ENCODE peak calls at places on chromosomes 7 and 10, in four cellular contexts. I is Peyer's patch, B is A549, G is adrenal gland. X is an unnamed sample.

GRCh38 chr10:3975016-3975415 is 190.0 kb upstream of the KLF6 start:
- DNase-seq in I (no peak), B (no peak), G (no peak), X (no peak)

GRCh38 chr10:19952611-19953010 is 136.4 kb downstream of the PLXDC2 start:
- DNase-seq in I (no peak), B (no peak), G (no peak), X (no peak)

GRCh38 chr10:21926358-21926890 is 77.1 kb downstream of the DNAJC1 start:
- DNase-seq in I (no peak), B (peak; percentile 9), G (no peak), X (no peak)

GRCh38 chr10:91144961-91145360 is 75.5 kb upstream of the PCGF5 start:
- DNase-seq in I (no peak), B (no peak), G (no peak), X (no peak)

GRCh38 chr7:1460757-1461639 is 1.7 kb upstream of the MICALL2 start:
- DNase-seq in I (peak; percentile 85), B (peak; percentile 50), G (peak; percentile 88), X (peak; percentile 49)

GRCh38 chr7:78437118-78437517 is 638.5 kb downstream of the PHTF2 start:
- DNase-seq in I (no peak), B (no peak), G (no peak), X (no peak)

GRCh38 chr10:19328582-19328981 is 280.0 kb downstream of the MALRD1 start:
- DNase-seq in I (no peak), B (no peak), G (no peak), X (no peak)

GRCh38 chr7:132782777-132783633 is 206.7 kb upstream of the PLXNA4 start:
- DNase-seq in I (no peak), B (no peak), G (no peak), X (no peak)

GRCh38 chr7:47103498-47104205 is 478.3 kb downstream of the TNS3 start:
- DNase-seq in I (no peak), B (no peak), G (no peak), X (peak; percentile 39)

GRCh38 chr10:118264252-118264651 is 77.9 kb downstream of the FAM204A start:
- DNase-seq in I (no peak), B (no peak), G (no peak), X (no peak)

GRCh38 chr7:1516586-1517251 is 12.5 kb upstream of the INTS1 start:
- DNase-seq in I (no peak), B (peak; percentile 77), G (no peak), X (no peak)

GRCh38 chr10:8508882-8509281 is 454.4 kb downstream of the GATA3 start:
- DNase-seq in I (no peak), B (no peak), G (no peak), X (no peak)

GRCh38 chr10:80144302-80145131 is 12.0 kb downstream of the PLAC9 start:
- DNase-seq in I (peak; percentile 78), B (no peak), G (peak; percentile 41), X (peak; percentile 29)

GRCh38 chr7:130888017-130888371 is 154.0 kb upstream of the KLF14 start:
- DNase-seq in I (no peak), B (peak; percentile 56), G (no peak), X (no peak)

GRCh38 chr7:73987298-73987697 is 40.7 kb upstream of the ELN start:
- DNase-seq in I (no peak), B (no peak), G (no peak), X (no peak)

GRCh38 chr7:53596230-53596629 is 560.8 kb downstream of the POM121L12 start:
- DNase-seq in I (no peak), B (no peak), G (peak; percentile 67), X (peak; percentile 82)

GRCh38 chr7:141072548-141073172 is 1.2 kb upstream of the TMEM178B start:
- DNase-seq in I (peak; percentile 51), B (peak; percentile 61), G (peak; percentile 91), X (peak; percentile 19)

GRCh38 chr10:132676193-132676891 is 109.6 kb downstream of the NKX6-2 start:
- DNase-seq in I (peak; percentile 36), B (no peak), G (peak; percentile 46), X (no peak)

GRCh38 chr10:117136391-117136975 is 1.6 kb downstream of the VAX1 start:
- DNase-seq in I (no peak), B (no peak), G (no peak), X (no peak)

GRCh38 chr10:104037261-104037951 is 48.3 kb downstream of the COL17A1 start:
- DNase-seq in I (no peak), B (no peak), G (peak; percentile 41), X (no peak)

GRCh38 chr7:127514499-127514898 is 70.9 kb downstream of the GCC1 start:
- DNase-seq in I (no peak), B (peak; percentile 54), G (no peak), X (peak; percentile 54)

GRCh38 chr10:5484205-5484604 is 15.2 kb downstream of the CALML5 start:
- DNase-seq in I (no peak), B (no peak), G (no peak), X (no peak)

GRCh38 chr10:30088178-30088577 is 28.8 kb upstream of the JCAD start:
- DNase-seq in I (no peak), B (no peak), G (no peak), X (no peak)

GRCh38 chr7:147523056-147523455 is 1067.5 kb upstream of the C7orf33 start:
- DNase-seq in I (no peak), B (no peak), G (no peak), X (no peak)

GRCh38 chr7:92691578-92691977 is 101.4 kb upstream of the FAM133B start:
- DNase-seq in I (no peak), B (peak; percentile 69), G (no peak), X (peak; percentile 68)

GRCh38 chr10:98446121-98446655 is 547 bp downstream of the HPS1 start:
- DNase-seq in I (peak; percentile 61), B (no peak), G (peak; percentile 75), X (peak; percentile 52)

GRCh38 chr7:100215895-100216294 is 3.9 kb upstream of the PVRIG start:
- DNase-seq in I (no peak), B (no peak), G (no peak), X (no peak)

GRCh38 chr10:37803269-37803668 is 54.1 kb downstream of the ZNF248 start:
- DNase-seq in I (no peak), B (no peak), G (no peak), X (peak; percentile 52)

GRCh38 chr7:135232720-135233119 is 918 bp upstream of the STRA8 start:
- DNase-seq in I (no peak), B (peak; percentile 42), G (no peak), X (peak; percentile 34)

GRCh38 chr7:128363261-128363721 is 1.8 kb upstream of the PRRT4 start:
- DNase-seq in I (no peak), B (no peak), G (no peak), X (no peak)

GRCh38 chr10:5532618-5533097 is 7.9 kb downstream of the CALML3 start:
- DNase-seq in I (peak; percentile 30), B (no peak), G (no peak), X (no peak)

GRCh38 chr10:47253651-47254375 is 46.2 kb upstream of the GDF10 start:
- DNase-seq in I (no peak), B (no peak), G (peak; percentile 54), X (no peak)

GRCh38 chr7:29370531-29371314 is 176.1 kb downstream of the CHN2 start:
- DNase-seq in I (peak; percentile 58), B (no peak), G (no peak), X (no peak)

GRCh38 chr7:95585426-95585789 is 10.9 kb downstream of the PDK4 start:
- DNase-seq in I (no peak), B (no peak), G (no peak), X (no peak)
- TF ChIP-seq POLR2A in I (no peak), B (no peak), G (no peak), X (no peak)

GRCh38 chr10:68988530-68989316 is at the start of gene KIFBP:
- DNase-seq in I (peak; percentile 97), B (peak; percentile 98), G (peak; percentile 99), X (peak; percentile 98)
- TF ChIP-seq POLR2A in I (peak; percentile 83), B (peak; percentile 71), G (peak; percentile 90), X (peak; percentile 70)

GRCh38 chr7:90242369-90243168 is 2.4 kb upstream of the CFAP69 start:
- DNase-seq in I (no peak), B (no peak), G (no peak), X (no peak)
- TF ChIP-seq POLR2A in I (no peak), B (no peak), G (no peak), X (no peak)

DNA sequence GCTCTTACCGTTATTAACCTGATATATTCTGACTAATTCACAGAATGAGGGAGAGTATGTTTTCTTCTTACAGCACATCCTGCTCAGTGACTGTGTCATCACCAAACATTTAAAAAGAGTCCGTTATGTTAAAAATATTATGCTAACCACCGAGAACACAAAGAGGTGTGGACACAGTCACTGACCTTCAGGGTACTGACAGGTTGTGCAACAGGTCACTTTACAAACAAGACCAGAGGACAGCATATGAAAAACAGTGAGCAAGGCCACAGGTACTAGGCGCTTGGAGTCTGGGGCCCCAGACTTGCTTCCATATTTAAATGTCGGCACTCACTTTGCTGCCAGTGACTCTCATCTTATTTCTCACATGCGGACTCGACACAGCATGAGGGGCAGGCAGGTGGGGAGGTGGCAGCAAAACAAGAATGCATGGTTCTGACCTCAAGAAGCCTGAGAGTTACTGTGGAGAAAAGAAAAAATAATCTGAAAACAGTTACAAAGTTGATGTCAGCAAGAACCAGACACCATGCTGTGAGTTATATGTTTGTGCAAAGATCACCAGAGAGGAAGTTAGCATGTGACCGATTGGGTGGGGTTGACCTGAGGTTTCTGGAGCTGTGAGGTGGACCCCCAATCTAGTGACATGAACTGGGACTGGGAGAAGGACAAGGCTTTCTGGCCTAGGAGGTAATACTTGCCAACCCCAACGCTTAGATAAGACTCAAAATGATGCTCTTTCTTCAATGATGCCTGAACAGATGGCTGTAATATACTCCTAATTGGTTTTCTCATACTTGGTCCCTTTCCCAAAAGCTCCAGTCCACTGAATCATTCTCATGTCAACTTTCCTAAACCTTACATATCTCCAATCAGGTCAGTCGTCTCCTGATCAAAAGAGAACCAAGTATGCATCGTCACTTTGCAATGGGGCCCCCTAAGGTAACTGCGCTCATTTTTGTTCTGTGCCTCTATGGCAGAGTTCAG is 102.4 kb downstream of the HIPK2 start:
- DNase-seq in I (no peak), B (no peak), G (no peak), X (no peak)
- TF ChIP-seq POLR2A in I (no peak), B (no peak), G (no peak), X (no peak)

GRCh38 chr10:71533936-71534335 is 137.2 kb downstream of the CDH23 start:
- DNase-seq in I (no peak), B (no peak), G (no peak), X (no peak)
- TF ChIP-seq POLR2A in I (no peak), B (no peak), G (no peak), X (no peak)

X was measured in NB4.